ENCODE peak calls at places on chromosomes 16 and 17, in eight cellular contexts. I is cardiac muscle cell; D is psoas muscle; A is NT2/D1; V is effector memory CD4-positive, alpha-beta T cell; W is HFF-Myc; C is PC-9; M is GM23248. G is an unnamed sample.

GRCh38 chr17:19978206-19978802 is 676 bp upstream of the AKAP10 start:
- DNase-seq in I (no peak), C (no peak), W (no peak), A (no peak), M (no peak), V (no peak), D (peak), G (peak)

GRCh38 chr17:15181333-15181732 is 83.8 kb downstream of the PMP22 start:
- DNase-seq in M (peak), V (no peak), D (no peak), A (no peak), I (no peak), W (no peak), C (no peak), G (no peak)

GRCh38 chr16:15705064-15705565 is 55.1 kb downstream of the NDE1 start:
- DNase-seq in D (no peak), I (no peak), A (no peak), V (no peak), C (no peak), M (no peak), W (no peak), G (no peak)

GRCh38 chr16:12257926-12258561 is 281.5 kb downstream of the SNX29 start:
- DNase-seq in W (no peak), V (no peak), D (no peak), C (no peak), M (no peak), I (no peak), A (no peak), G (no peak)

GRCh38 chr17:33497623-33498022 is 204.5 kb upstream of the ASIC2 start:
- DNase-seq in C (no peak), W (no peak), A (no peak), I (no peak), M (no peak), V (no peak), D (no peak), G (no peak)

GRCh38 chr16:8655184-8655717 is 19.2 kb upstream of the ABAT start:
- DNase-seq in C (no peak), M (peak), W (no peak), D (no peak), A (no peak), V (no peak), I (peak), G (no peak)

GRCh38 chr16:85690469-85691064 is 1.8 kb upstream of the GINS2 start:
- DNase-seq in I (peak), V (no peak), D (no peak), C (no peak), A (no peak), W (no peak), M (no peak), G (no peak)

GRCh38 chr17:46929413-46929812 is 6.5 kb downstream of the GOSR2 start:
- DNase-seq in I (no peak), M (peak), V (no peak), D (no peak), C (no peak), W (no peak), A (no peak), G (no peak)

GRCh38 chr16:85557083-85557975 is 55.8 kb upstream of the GSE1 start:
- DNase-seq in D (no peak), A (no peak), M (peak), W (no peak), I (no peak), C (peak), V (peak), G (no peak)

GRCh38 chr16:27347930-27348685 is 34.3 kb downstream of the IL4R start:
- DNase-seq in I (no peak), A (no peak), M (no peak), D (no peak), W (no peak), V (no peak), C (peak), G (no peak)

GRCh38 chr17:57902800-57903759 is 52.1 kb downstream of the CUEDC1 start:
- DNase-seq in M (peak), A (no peak), C (peak), V (no peak), W (no peak), D (peak), I (peak), G (peak)

GRCh38 chr17:50060951-50061712 is 5.2 kb downstream of the ITGA3 start:
- DNase-seq in I (peak), W (no peak), V (no peak), D (peak), M (peak), C (peak), A (no peak), G (peak)

GRCh38 chr17:49260922-49261291 is 30.3 kb upstream of the PHOSPHO1 start:
- DNase-seq in I (no peak), A (no peak), D (no peak), C (no peak), V (no peak), M (no peak), W (no peak), G (peak)

GRCh38 chr17:57412520-57413096 is 156.3 kb downstream of the MSI2 start:
- DNase-seq in I (no peak), V (no peak), A (no peak), M (no peak), W (no peak), C (no peak), D (no peak), G (no peak)

GRCh38 chr16:11232852-11233726 is 22.9 kb downstream of the SOCS1 start:
- DNase-seq in V (peak), I (no peak), D (peak), W (no peak), A (no peak), M (no peak), C (no peak), G (peak)

GRCh38 chr17:1867307-1867706 is 37.5 kb downstream of the RPA1 start:
- DNase-seq in V (no peak), M (no peak), A (no peak), W (no peak), D (no peak), C (no peak), I (no peak), G (no peak)

GRCh38 chr17:4266550-4266949 is 2.8 kb upstream of the ANKFY1 start:
- DNase-seq in A (no peak), D (no peak), C (no peak), I (no peak), W (no peak), V (no peak), M (no peak), G (no peak)

GRCh38 chr16:85720319-85720637 is 30.6 kb downstream of the C16orf74 start:
- DNase-seq in I (no peak), D (no peak), C (peak), W (no peak), M (peak), V (no peak), A (no peak), G (no peak)

GRCh38 chr16:12681653-12682052 is 122.0 kb downstream of the CPPED1 start:
- DNase-seq in D (no peak), V (no peak), C (no peak), A (no peak), I (peak), W (no peak), M (no peak), G (no peak)

GRCh38 chr16:80973991-80974390 is 32.7 kb downstream of the CMC2 start:
- DNase-seq in A (no peak), I (no peak), W (no peak), C (no peak), M (peak), D (no peak), V (no peak), G (no peak)

GRCh38 chr17:66661411-66661843 is 173.5 kb upstream of the CACNG5 start:
- DNase-seq in W (no peak), A (no peak), M (peak), I (peak), D (no peak), V (no peak), C (peak), G (no peak)

GRCh38 chr16:2673066-2673999 is 9.0 kb upstream of the KCTD5 start:
- DNase-seq in V (peak), D (peak), I (peak), A (peak), W (peak), C (peak), M (peak), G (peak)

GRCh38 chr17:35766903-35767510 is 6.3 kb downstream of the C17orf50 start:
- DNase-seq in V (no peak), C (peak), A (no peak), M (peak), D (no peak), I (peak), W (no peak), G (no peak)

GRCh38 chr16:17345043-17345442 is 125.7 kb downstream of the XYLT1 start:
- DNase-seq in M (peak), I (peak), C (no peak), V (no peak), A (no peak), D (peak), W (no peak), G (no peak)

GRCh38 chr16:55856950-55857349 is 18.2 kb downstream of the CES5A start:
- DNase-seq in V (no peak), M (no peak), W (no peak), C (no peak), D (no peak), I (no peak), A (no peak), G (no peak)

GRCh38 chr17:72976971-72977767 is 115.3 kb downstream of the SLC39A11 start:
- DNase-seq in C (peak), A (no peak), D (peak), W (no peak), I (peak), V (no peak), M (peak), G (peak)

GRCh38 chr16:57446530-57447141 is 549 bp downstream of the CIAPIN1 start:
- DNase-seq in W (no peak), C (peak), A (no peak), M (peak), D (peak), I (peak), V (no peak), G (peak)

GRCh38 chr17:61409301-61410099 is 9.9 kb downstream of the TBX2 start:
- DNase-seq in I (peak), C (peak), A (no peak), M (peak), V (no peak), D (peak), W (no peak), G (peak)

GRCh38 chr16:3781421-3781820 is 64.1 kb upstream of the TRAP1 start:
- DNase-seq in C (no peak), M (peak), A (no peak), I (no peak), V (no peak), D (no peak), W (no peak), G (no peak)

DNA sequence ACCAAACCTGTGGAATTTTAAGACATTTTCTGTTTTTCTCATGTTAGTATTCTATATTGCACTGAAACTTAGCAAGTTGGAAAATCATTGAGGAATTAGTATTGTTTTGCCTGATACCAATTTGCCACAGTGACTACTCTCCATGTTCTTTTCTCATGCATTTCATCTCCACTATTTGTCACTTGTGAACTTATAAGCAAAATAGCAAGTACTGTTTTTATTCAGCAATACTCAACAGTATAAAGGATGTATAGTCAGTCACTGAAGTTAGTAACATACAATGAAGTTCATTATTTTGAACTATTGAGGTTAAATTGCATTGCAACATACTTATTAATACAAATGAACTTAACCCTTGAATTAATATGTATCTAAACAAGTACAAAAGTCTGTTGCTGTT is 5.8 kb upstream of the VPS35L start:
- DNase-seq in D (no peak), W (no peak), I (no peak), A (no peak), C (no peak), M (no peak), V (no peak), G (no peak)
- H3K4me3 ChIP-seq in D (no peak), W (no peak), I (no peak), A (no peak), C (no peak), M (no peak), V (no peak), G (no peak)

GRCh38 chr17:13346996-13347762 is 254.6 kb downstream of the HS3ST3A1 start:
- DNase-seq in M (peak), W (peak), A (no peak), C (no peak), D (no peak), V (no peak), I (peak), G (no peak)
- H3K4me3 ChIP-seq in M (peak), W (no peak), A (no peak), C (no peak), D (no peak), V (no peak), I (no peak), G (no peak)

DNA sequence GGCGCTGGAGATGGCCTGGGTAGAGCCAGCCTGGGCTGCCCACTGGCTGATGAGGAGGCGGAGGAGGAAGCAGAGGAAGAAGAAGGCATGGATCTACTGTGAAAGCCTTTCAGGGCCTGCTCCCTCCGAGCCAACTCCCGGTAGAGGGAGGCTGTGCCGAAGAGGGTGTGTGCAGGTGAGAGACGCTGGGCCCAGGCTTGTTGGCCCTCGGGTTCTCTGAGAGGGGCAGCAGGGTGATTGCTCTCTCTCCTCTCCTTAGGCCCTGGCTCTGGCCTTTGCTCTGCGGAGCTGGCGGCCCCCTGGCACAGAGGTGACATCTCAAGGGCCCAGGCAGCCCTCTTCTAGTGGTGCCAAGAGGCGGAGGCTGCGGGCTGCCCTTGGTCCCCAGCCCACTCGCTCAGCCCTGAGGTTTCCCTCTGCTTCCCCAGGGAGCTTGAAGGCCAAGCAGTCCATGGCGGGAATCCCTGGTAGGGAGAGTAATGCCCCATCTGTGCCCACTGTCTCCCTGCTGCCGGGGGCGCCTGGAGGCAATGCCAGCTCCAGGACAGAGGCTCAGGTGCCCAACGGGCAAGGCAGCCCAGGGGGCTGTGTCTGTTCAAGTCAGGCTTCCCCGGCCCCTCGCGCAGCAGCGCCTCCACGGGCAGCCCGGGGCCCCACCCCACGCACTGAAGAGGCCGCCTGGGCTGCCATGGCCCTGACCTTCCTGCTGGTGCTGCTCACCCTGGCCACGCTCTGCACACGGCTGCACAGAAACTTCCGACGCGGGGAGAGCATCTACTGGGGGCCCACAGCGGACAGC is 3.6 kb downstream of the TP53I13 start:
- DNase-seq in D (no peak), V (no peak), W (no peak), A (no peak), C (no peak), I (no peak), M (peak), G (peak)
- H3K4me3 ChIP-seq in D (peak), V (no peak), W (no peak), A (no peak), C (no peak), I (no peak), M (peak), G (peak)

DNA sequence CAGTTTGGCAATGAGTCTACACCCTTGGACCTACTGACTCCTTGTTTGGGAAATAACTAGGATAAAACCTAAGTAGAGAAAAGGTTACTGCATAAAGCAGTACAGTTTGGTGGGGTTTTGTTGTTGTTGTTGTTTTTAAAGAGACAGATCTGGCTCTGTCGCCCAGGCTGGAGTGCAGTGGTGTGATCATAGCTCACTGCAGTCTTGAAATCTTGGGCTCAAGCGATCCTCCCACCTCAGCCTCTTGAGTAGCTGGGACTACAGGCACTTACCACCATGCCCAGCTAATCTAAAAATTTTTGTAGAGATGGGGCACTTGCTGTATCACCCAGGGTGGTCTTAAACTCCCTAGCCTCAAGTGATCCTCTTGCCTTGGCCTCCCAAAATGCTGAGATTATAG is 1.2 kb downstream of the PDP2 start:
- DNase-seq in I (no peak), W (no peak), A (no peak), V (no peak), C (no peak), M (no peak), D (no peak), G (no peak)
- H3K4me3 ChIP-seq in I (peak), W (peak), A (peak), V (peak), C (peak), M (peak), D (peak), G (no peak)

GRCh38 chr17:79165296-79165695 is 90.7 kb downstream of the ENGASE start:
- DNase-seq in C (no peak), V (no peak), W (no peak), A (no peak), D (no peak), I (no peak), M (no peak), G (no peak)

GRCh38 chr17:79165756-79166473 is 91.3 kb downstream of the ENGASE start:
- DNase-seq in M (no peak), I (no peak), C (no peak), A (no peak), V (no peak), W (no peak), D (no peak), G (no peak)

GRCh38 chr17:79163071-79163470 is 88.4 kb downstream of the ENGASE start:
- DNase-seq in C (no peak), V (no peak), A (no peak), W (no peak), I (no peak), M (no peak), D (no peak), G (no peak)

GRCh38 chr17:79162012-79162577 is 87.5 kb downstream of the ENGASE start:
- DNase-seq in A (no peak), I (no peak), V (no peak), W (no peak), C (no peak), M (no peak), D (no peak), G (no peak)

DNA sequence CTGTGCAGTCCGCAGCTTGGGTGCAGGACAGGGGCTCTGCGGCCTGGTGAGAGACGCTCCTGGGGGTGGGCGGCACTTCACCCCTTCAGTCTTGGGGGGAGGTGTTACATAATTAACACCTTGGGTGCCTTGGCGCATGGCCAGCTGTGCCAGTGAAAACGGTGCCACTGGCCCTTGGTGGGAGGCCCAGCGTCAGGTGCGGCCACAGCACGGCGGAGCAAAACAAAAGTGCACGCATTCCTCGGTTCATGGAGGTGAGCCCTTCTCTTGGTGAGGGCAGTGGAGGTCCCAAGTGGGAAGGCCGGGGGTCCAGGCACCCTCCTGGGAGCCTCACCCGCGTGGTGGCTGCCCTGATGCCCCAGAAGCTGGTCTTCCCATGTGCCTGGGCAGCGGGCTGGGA is 89.8 kb downstream of the ENGASE start:
- DNase-seq in A (no peak), I (no peak), M (no peak), W (no peak), V (no peak), D (no peak), C (no peak), G (no peak)
- H3K4me3 ChIP-seq in A (no peak), I (no peak), M (no peak), W (no peak), V (no peak), D (no peak), C (no peak), G (no peak)

DNA sequence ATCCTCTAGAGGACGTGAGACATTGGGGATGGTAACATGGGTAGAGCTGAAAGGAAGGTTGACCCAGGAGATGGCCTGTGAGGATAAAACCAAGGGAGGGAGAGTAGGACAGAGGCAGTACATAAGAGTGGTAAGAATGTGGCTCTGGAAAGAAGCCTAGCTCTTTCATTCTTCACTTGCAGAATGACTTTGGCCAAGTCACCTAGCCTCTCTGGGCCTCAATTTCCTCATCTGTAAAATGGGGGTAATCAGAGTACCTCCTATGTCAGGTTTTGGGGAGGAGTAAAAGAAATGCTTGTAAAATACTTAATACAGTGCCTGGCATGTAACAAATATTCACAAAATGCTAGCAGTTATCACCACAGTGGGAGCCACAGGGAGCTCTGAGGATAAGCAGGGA is 6.9 kb downstream of the KDM6B start:
- DNase-seq in I (no peak), C (no peak), W (no peak), A (no peak), V (no peak), D (no peak), M (no peak), G (no peak)
- H3K4me3 ChIP-seq in I (peak), C (peak), W (peak), A (peak), V (peak), D (peak), M (peak), G (no peak)

DNA sequence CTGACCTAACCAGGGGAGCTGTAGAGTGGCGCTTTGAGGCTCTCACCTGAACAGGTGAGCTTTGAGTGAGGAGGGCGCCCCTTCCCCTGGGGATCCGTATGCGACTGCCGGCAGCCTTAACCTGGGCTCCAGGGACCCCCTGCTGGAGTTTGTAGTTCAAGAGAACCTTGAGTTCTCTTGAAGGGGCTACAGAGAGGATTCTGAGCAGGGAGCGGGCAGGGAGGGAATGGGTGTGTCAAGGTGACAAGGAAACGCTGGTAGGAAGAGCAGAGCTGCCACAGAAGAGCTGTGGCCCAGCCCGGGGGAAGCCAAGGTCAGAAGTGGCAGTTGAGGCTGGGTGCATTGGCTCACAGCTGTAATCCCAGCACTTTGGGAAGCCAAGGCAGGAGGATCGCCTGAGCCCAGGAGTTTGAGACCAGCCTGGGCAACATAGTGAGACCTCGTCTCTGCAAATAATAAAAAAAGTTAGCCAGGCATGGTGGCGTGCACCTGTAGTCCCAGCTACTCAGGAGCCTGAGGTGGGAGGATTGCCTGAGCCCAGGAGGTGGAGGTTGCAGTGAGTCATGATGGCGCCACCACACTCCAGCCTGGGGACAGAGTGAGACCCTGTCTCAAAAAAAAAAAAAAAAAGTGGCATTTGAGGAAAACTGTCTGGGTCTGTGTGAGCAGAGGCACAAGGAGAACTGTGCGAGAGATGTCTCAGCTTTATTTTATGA is 1.2 kb downstream of the LLGL2 start:
- DNase-seq in C (peak), I (no peak), W (no peak), M (no peak), D (no peak), A (no peak), V (no peak), G (no peak)
- H3K4me3 ChIP-seq in C (peak), I (peak), W (no peak), M (no peak), D (peak), A (peak), V (peak), G (no peak)

G was measured in aorta.